ENCODE peak calls at places on chromosomes 13 and 19, in eight cellular contexts. E is NCI-H2107; X is GOT3; Y is activated CD4-positive, alpha-beta T cell treated with anti-CD3 and anti-CD28 coated beads, Interleukin-2, amount 10 ng/mL, durations not matched to agents 24 days and 14 days; N is BJ; T is GM12865; O is activated naive CD8-positive, alpha-beta T cell treated with anti-CD3 and anti-CD28 coated beads, Interleukin-2, amount 50 U/mL, for 24 hours; C is CD4-positive, CD25-positive, alpha-beta regulatory T cell. G is an unnamed sample.
A peak's percentile ranks its signal among the peaks of the same experiment; 100 is the strongest.

GRCh38 chr13:50208826-50209335 is 193.6 kb downstream of the KCNRG start:
- DNase-seq in C (no peak), X (no peak), N (peak; percentile 28), Y (no peak), O (no peak), E (no peak), T (peak; percentile 6), G (no peak)

GRCh38 chr19:7912144-7912696 is 2.4 kb upstream of the TGFBR3L start:
- DNase-seq in C (no peak), T (no peak), X (no peak), Y (no peak), E (no peak), N (no peak), O (no peak), G (no peak)

GRCh38 chr13:45615501-45616101 is at the start of gene ERICH6B:
- DNase-seq in T (no peak), Y (no peak), E (no peak), X (no peak), O (peak; percentile 7), C (peak; percentile 16), N (no peak), G (peak; percentile 31)

GRCh38 chr13:77333521-77334083 is 6.7 kb upstream of the MYCBP2 start:
- DNase-seq in E (no peak), X (no peak), O (no peak), Y (peak; percentile 46), T (no peak), N (no peak), C (no peak), G (no peak)

GRCh38 chr13:105232403-105232802 is 1303.1 kb downstream of the EFNB2 start:
- DNase-seq in E (no peak), N (no peak), O (no peak), T (no peak), C (no peak), X (no peak), Y (no peak), G (no peak)

GRCh38 chr13:63092461-63092860 is 1676.8 kb upstream of the PCDH20 start:
- DNase-seq in C (no peak), Y (no peak), X (no peak), N (no peak), E (no peak), T (no peak), O (no peak), G (no peak)

GRCh38 chr13:73954808-73955207 is 179.4 kb downstream of the KLF12 start:
- DNase-seq in T (no peak), X (no peak), O (no peak), C (no peak), E (no peak), Y (no peak), N (no peak), G (no peak)

GRCh38 chr19:8576273-8576993 is 809 bp downstream of the MYO1F start:
- DNase-seq in X (no peak), E (no peak), Y (peak; percentile 71), O (peak; percentile 23), C (peak; percentile 38), T (peak; percentile 51), N (no peak), G (no peak)

GRCh38 chr19:42150353-42150752 is 18.1 kb upstream of the POU2F2 start:
- DNase-seq in N (no peak), O (no peak), T (no peak), E (no peak), Y (no peak), X (no peak), C (no peak), G (no peak)

GRCh38 chr13:39910833-39911232 is 255.4 kb downstream of the COG6 start:
- DNase-seq in X (no peak), N (no peak), E (no peak), Y (no peak), O (no peak), T (peak; percentile 17), C (peak; percentile 18), G (no peak)

GRCh38 chr13:48214519-48215121 is 18.4 kb upstream of the ITM2B start:
- DNase-seq in C (no peak), O (peak; percentile 43), N (no peak), Y (no peak), E (no peak), X (no peak), T (no peak), G (no peak)

GRCh38 chr19:43675269-43675879 is 5.4 kb upstream of the PLAUR start:
- DNase-seq in X (no peak), Y (peak; percentile 64), O (no peak), E (no peak), N (no peak), T (peak; percentile 36), C (peak; percentile 22), G (no peak)

GRCh38 chr19:879711-880438 is 13.1 kb downstream of the MED16 start:
- DNase-seq in Y (no peak), T (no peak), O (no peak), N (no peak), E (no peak), X (no peak), C (no peak), G (no peak)

GRCh38 chr13:46728777-46729176 is 68.2 kb downstream of the ESD start:
- DNase-seq in E (no peak), T (peak; percentile 34), Y (peak; percentile 64), X (no peak), O (peak; percentile 54), N (no peak), C (peak; percentile 39), G (no peak)

GRCh38 chr13:114007566-114007965 is 33.7 kb upstream of the C13orf46 start:
- DNase-seq in Y (no peak), N (no peak), O (no peak), T (no peak), C (no peak), E (no peak), X (no peak), G (no peak)

GRCh38 chr13:31885994-31886393 is 145.6 kb upstream of the FRY start:
- DNase-seq in Y (peak; percentile 37), E (no peak), O (no peak), C (no peak), N (no peak), T (no peak), X (no peak), G (no peak)

GRCh38 chr19:41904118-41904870 is 21.3 kb downstream of the ARHGEF1 start:
- DNase-seq in X (no peak), N (no peak), Y (no peak), O (no peak), E (peak; percentile 66), C (no peak), T (no peak), G (peak; percentile 97)

GRCh38 chr19:21023901-21024300 is 3.4 kb downstream of the ZNF430 start:
- DNase-seq in N (peak; percentile 14), Y (peak; percentile 35), O (no peak), T (no peak), X (no peak), C (no peak), E (no peak), G (no peak)

GRCh38 chr19:3801412-3802096 is 15.4 kb upstream of the MATK start:
- DNase-seq in N (no peak), E (peak; percentile 10), T (peak; percentile 50), X (no peak), C (peak; percentile 66), Y (peak; percentile 91), O (peak; percentile 66), G (no peak)

GRCh38 chr19:58571575-58571947 is 1.6 kb downstream of the MZF1 start:
- DNase-seq in N (no peak), X (no peak), T (no peak), O (no peak), C (no peak), Y (no peak), E (no peak), G (no peak)

GRCh38 chr13:94305463-94305862 is 174.0 kb downstream of the DCT start:
- DNase-seq in T (no peak), C (no peak), E (no peak), O (no peak), N (peak; percentile 50), Y (no peak), X (no peak), G (no peak)

GRCh38 chr13:114121496-114122466 is 10.6 kb downstream of the RASA3 start:
- DNase-seq in T (no peak), C (no peak), O (no peak), Y (no peak), N (no peak), E (no peak), X (no peak), G (no peak)

GRCh38 chr13:68727165-68727564 is 1380.5 kb upstream of the ATXN8OS start:
- DNase-seq in N (no peak), T (no peak), E (no peak), Y (no peak), O (no peak), X (no peak), C (no peak), G (no peak)

GRCh38 chr13:113764793-113765190 is 5.8 kb downstream of the TMEM255B start:
- DNase-seq in O (no peak), N (no peak), C (no peak), T (no peak), E (no peak), Y (no peak), X (no peak), G (no peak)

GRCh38 chr13:114067381-114067885 is 65.0 kb downstream of the RASA3 start:
- DNase-seq in X (no peak), Y (peak; percentile 75), E (no peak), N (peak; percentile 78), C (peak; percentile 61), O (peak; percentile 48), T (peak; percentile 92), G (no peak)

GRCh38 chr13:22114630-22115311 is 443.9 kb downstream of the FGF9 start:
- DNase-seq in T (peak; percentile 95), X (no peak), Y (peak; percentile 88), O (peak; percentile 26), N (peak; percentile 20), E (no peak), C (peak; percentile 11), G (no peak)

GRCh38 chr13:113005076-113005865 is 36.3 kb downstream of the MCF2L start:
- DNase-seq in T (no peak), N (no peak), O (peak; percentile 10), C (no peak), E (no peak), X (no peak), Y (no peak), G (no peak)

GRCh38 chr13:59261928-59262488 is 901.7 kb downstream of the DIAPH3 start:
- DNase-seq in Y (no peak), O (no peak), E (no peak), N (no peak), C (no peak), X (no peak), T (peak; percentile 9), G (no peak)

GRCh38 chr19:5692785-5693194 is 2.7 kb downstream of the RPL36 start:
- DNase-seq in N (no peak), E (no peak), X (no peak), C (no peak), O (no peak), T (no peak), Y (no peak), G (no peak)

GRCh38 chr19:14576363-14576762 is 4.5 kb upstream of the NDUFB7 start:
- DNase-seq in T (no peak), Y (no peak), C (no peak), X (no peak), E (no peak), N (no peak), O (no peak), G (no peak)

GRCh38 chr19:16070366-16070990 is 5.8 kb upstream of the TPM4 start:
- DNase-seq in C (peak; percentile 98), X (no peak), T (peak; percentile 88), E (no peak), O (peak; percentile 79), N (no peak), Y (peak; percentile 92), G (no peak)

GRCh38 chr19:38655148-38655824 is 7.8 kb downstream of the ACTN4 start:
- DNase-seq in C (peak; percentile 95), O (peak; percentile 48), E (no peak), Y (peak; percentile 83), T (peak; percentile 85), N (no peak), X (no peak), G (no peak)

GRCh38 chr13:28488376-28489005 is 6.4 kb downstream of the FLT1 start:
- DNase-seq in C (no peak), X (no peak), T (peak; percentile 8), O (no peak), N (no peak), E (no peak), Y (no peak), G (no peak)

GRCh38 chr13:110455444-110455843 is 106.1 kb downstream of the RAB20 start:
- DNase-seq in C (no peak), N (no peak), Y (no peak), T (no peak), O (no peak), E (no peak), X (no peak), G (no peak)

G was measured in NCI-H187 treated with DMSO at 0.1 percent for 48 hours.